ENCODE peak calls at places on chromosome 18, in nine cellular contexts. One of them, this sample, is unnamed.

GRCh38 chr18:45874501-45875184 is 49.2 kb downstream of the SIGLEC15 start:
- DNase-seq in epithelial cell of proximal tubule: no peak
- DNase-seq in heart left ventricle: no peak
- DNase-seq in esophagus muscularis mucosa: no peak
- DNase-seq in AG04449: no peak
- DNase-seq in Peyer's patch: peak; percentile 43
- DNase-seq in left ventricle myocardium inferior: no peak
- DNase-seq in AG09309: no peak
- DNase-seq in body of pancreas: no peak
- DNase-seq in this sample: no peak

GRCh38 chr18:421236-422155 is 79.0 kb downstream of the COLEC12 start:
- DNase-seq in body of pancreas: peak; percentile 33
- DNase-seq in AG09309: no peak
- DNase-seq in AG04449: no peak
- DNase-seq in esophagus muscularis mucosa: no peak
- DNase-seq in Peyer's patch: no peak
- DNase-seq in epithelial cell of proximal tubule: no peak
- DNase-seq in left ventricle myocardium inferior: no peak
- DNase-seq in heart left ventricle: no peak
- DNase-seq in this sample: no peak

GRCh38 chr18:2538236-2538635 is 33.1 kb downstream of the METTL4 start:
- DNase-seq in AG04449: no peak
- DNase-seq in left ventricle myocardium inferior: no peak
- DNase-seq in Peyer's patch: no peak
- DNase-seq in body of pancreas: no peak
- DNase-seq in heart left ventricle: no peak
- DNase-seq in epithelial cell of proximal tubule: no peak
- DNase-seq in esophagus muscularis mucosa: no peak
- DNase-seq in AG09309: no peak
- DNase-seq in this sample: no peak

GRCh38 chr18:22676423-22676822 is 256.7 kb upstream of the RBBP8 start:
- DNase-seq in AG09309: no peak
- DNase-seq in Peyer's patch: no peak
- DNase-seq in body of pancreas: no peak
- DNase-seq in esophagus muscularis mucosa: no peak
- DNase-seq in epithelial cell of proximal tubule: no peak
- DNase-seq in left ventricle myocardium inferior: no peak
- DNase-seq in AG04449: no peak
- DNase-seq in heart left ventricle: no peak
- DNase-seq in this sample: no peak

GRCh38 chr18:58670561-58671121 is 624 bp upstream of the MALT1 start:
- DNase-seq in Peyer's patch: no peak
- DNase-seq in heart left ventricle: no peak
- DNase-seq in AG09309: no peak
- DNase-seq in AG04449: no peak
- DNase-seq in left ventricle myocardium inferior: no peak
- DNase-seq in esophagus muscularis mucosa: no peak
- DNase-seq in body of pancreas: no peak
- DNase-seq in epithelial cell of proximal tubule: no peak
- DNase-seq in this sample: no peak

GRCh38 chr18:70450658-70451253 is 161.9 kb downstream of the SOCS6 start:
- DNase-seq in AG04449: no peak
- DNase-seq in AG09309: no peak
- DNase-seq in Peyer's patch: no peak
- DNase-seq in esophagus muscularis mucosa: no peak
- DNase-seq in heart left ventricle: no peak
- DNase-seq in left ventricle myocardium inferior: no peak
- DNase-seq in epithelial cell of proximal tubule: no peak
- DNase-seq in body of pancreas: no peak
- DNase-seq in this sample: no peak

GRCh38 chr18:75154259-75154658 is 54.7 kb downstream of the PTGR3 start:
- DNase-seq in heart left ventricle: no peak
- DNase-seq in left ventricle myocardium inferior: no peak
- DNase-seq in body of pancreas: no peak
- DNase-seq in AG04449: no peak
- DNase-seq in AG09309: no peak
- DNase-seq in esophagus muscularis mucosa: no peak
- DNase-seq in epithelial cell of proximal tubule: no peak
- DNase-seq in Peyer's patch: no peak
- DNase-seq in this sample: no peak

GRCh38 chr18:61591200-61591719 is 258.0 kb downstream of the CDH20 start:
- DNase-seq in esophagus muscularis mucosa: no peak
- DNase-seq in Peyer's patch: no peak
- DNase-seq in AG04449: no peak
- DNase-seq in heart left ventricle: no peak
- DNase-seq in body of pancreas: no peak
- DNase-seq in AG09309: no peak
- DNase-seq in epithelial cell of proximal tubule: no peak
- DNase-seq in left ventricle myocardium inferior: no peak
- DNase-seq in this sample: no peak

GRCh38 chr18:50218432-50219197 is 23.7 kb upstream of the MYO5B start:
- DNase-seq in Peyer's patch: peak; percentile 31
- DNase-seq in body of pancreas: peak; percentile 47
- DNase-seq in esophagus muscularis mucosa: no peak
- DNase-seq in left ventricle myocardium inferior: no peak
- DNase-seq in epithelial cell of proximal tubule: no peak
- DNase-seq in AG09309: no peak
- DNase-seq in AG04449: no peak
- DNase-seq in heart left ventricle: no peak
- DNase-seq in this sample: no peak

DNA sequence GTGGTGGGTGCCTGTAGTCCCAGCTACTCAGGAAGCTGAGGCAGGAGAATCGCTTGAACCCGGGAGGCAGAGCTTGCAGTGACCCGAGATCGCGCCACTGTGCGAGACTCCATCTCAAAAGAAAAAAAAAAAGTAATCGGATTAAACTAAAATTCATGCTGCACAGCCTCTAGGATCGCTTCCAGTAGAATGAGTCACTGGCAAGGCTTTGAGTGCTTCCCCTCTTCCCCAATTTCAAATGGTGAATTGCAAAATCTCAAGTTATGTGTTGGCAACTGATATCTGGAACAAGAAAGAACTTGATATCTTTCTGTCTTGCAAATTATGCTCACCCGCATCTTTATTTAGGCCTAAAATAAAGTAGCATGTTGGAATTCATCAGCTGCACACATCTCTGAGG is 12.6 kb downstream of the TTC39C start:
- DNase-seq in heart left ventricle: no peak
- DNase-seq in body of pancreas: peak; percentile 25
- DNase-seq in left ventricle myocardium inferior: peak; percentile 29
- DNase-seq in Peyer's patch: no peak
- DNase-seq in epithelial cell of proximal tubule: no peak
- DNase-seq in AG09309: peak; percentile 81
- DNase-seq in AG04449: peak; percentile 45
- DNase-seq in esophagus muscularis mucosa: no peak
- DNase-seq in this sample: no peak
- H3K4me3 ChIP-seq in heart left ventricle: no peak overlapping the region
- H3K4me3 ChIP-seq in body of pancreas: no peak overlapping the region
- H3K4me3 ChIP-seq in left ventricle myocardium inferior: no peak overlapping the region
- H3K4me3 ChIP-seq in Peyer's patch: no peak overlapping the region
- H3K4me3 ChIP-seq in epithelial cell of proximal tubule: no peak overlapping the region
- H3K4me3 ChIP-seq in AG09309: no peak overlapping the region
- H3K4me3 ChIP-seq in AG04449: no peak overlapping the region
- H3K4me3 ChIP-seq in esophagus muscularis mucosa: no peak overlapping the region
- H3K4me3 ChIP-seq in this sample: no peak overlapping the region

DNA sequence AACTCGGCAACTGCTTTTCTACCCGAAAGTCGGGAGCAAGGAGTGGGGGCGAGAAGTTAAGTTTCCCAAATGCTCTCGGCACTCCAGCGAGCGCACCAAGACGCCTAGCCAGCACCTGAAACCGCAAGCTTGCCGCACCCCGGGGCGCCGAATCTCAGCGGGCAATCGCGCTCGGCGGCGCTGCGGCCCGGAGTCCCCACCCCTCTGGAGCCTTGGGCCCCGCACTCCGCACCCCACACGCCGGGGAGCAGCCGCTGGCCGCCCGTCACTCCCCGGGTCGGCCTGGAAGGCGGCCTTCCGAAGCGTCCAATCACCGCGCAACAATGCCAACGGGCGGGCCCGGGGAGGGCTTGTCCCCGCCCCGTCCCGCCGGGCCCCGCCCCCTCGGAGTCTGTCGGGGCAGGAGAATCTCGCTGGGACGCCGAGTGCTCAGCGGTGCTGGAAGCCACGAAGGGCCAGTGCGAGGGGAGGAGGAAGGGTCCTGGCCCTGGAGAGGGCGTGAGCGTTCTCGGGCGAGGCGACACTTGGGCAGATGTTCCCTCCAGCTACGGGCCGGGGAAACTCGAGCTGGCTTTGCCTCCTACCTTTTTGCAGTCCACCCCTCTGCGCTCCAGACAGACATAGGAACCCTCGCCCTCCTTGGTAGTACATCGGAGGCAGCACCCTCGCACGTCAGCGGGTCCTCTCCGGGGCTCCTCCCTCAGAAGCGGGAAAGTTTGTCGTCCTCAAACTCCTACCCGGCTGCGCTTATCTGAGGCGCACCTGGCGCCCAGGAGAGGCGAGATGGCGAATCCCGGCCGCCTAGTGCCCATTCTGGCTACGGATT is 1.1 kb upstream of the ZBTB7C start:
- DNase-seq in AG04449: no peak
- DNase-seq in AG09309: no peak
- DNase-seq in body of pancreas: peak; percentile 89
- DNase-seq in Peyer's patch: peak; percentile 35
- DNase-seq in esophagus muscularis mucosa: peak; percentile 96
- DNase-seq in epithelial cell of proximal tubule: no peak
- DNase-seq in left ventricle myocardium inferior: peak; percentile 93
- DNase-seq in heart left ventricle: peak; percentile 91
- DNase-seq in this sample: no peak
- H3K4me3 ChIP-seq in AG04449: peak overlapping the region; percentile 66
- H3K4me3 ChIP-seq in AG09309: peak overlapping the region; percentile 66
- H3K4me3 ChIP-seq in body of pancreas: peak overlapping the region; percentile 81
- H3K4me3 ChIP-seq in Peyer's patch: peak overlapping the region; percentile 67
- H3K4me3 ChIP-seq in esophagus muscularis mucosa: peak overlapping the region; percentile 81
- H3K4me3 ChIP-seq in epithelial cell of proximal tubule: peak overlapping the region; percentile 75
- H3K4me3 ChIP-seq in left ventricle myocardium inferior: peak overlapping the region; percentile 84
- H3K4me3 ChIP-seq in heart left ventricle: peak overlapping the region; percentile 87
- H3K4me3 ChIP-seq in this sample: peak overlapping the region; percentile 43

GRCh38 chr18:79537758-79538157 is 141.8 kb upstream of the CTDP1 start:
- DNase-seq in AG09309: no peak
- DNase-seq in left ventricle myocardium inferior: no peak
- DNase-seq in AG04449: no peak
- DNase-seq in body of pancreas: no peak
- DNase-seq in esophagus muscularis mucosa: no peak
- DNase-seq in epithelial cell of proximal tubule: no peak
- DNase-seq in heart left ventricle: no peak
- DNase-seq in Peyer's patch: no peak
- DNase-seq in this sample: no peak
- H3K4me3 ChIP-seq in AG09309: no peak overlapping the region
- H3K4me3 ChIP-seq in left ventricle myocardium inferior: no peak overlapping the region
- H3K4me3 ChIP-seq in AG04449: no peak overlapping the region
- H3K4me3 ChIP-seq in body of pancreas: no peak overlapping the region
- H3K4me3 ChIP-seq in esophagus muscularis mucosa: no peak overlapping the region
- H3K4me3 ChIP-seq in epithelial cell of proximal tubule: no peak overlapping the region
- H3K4me3 ChIP-seq in heart left ventricle: no peak overlapping the region
- H3K4me3 ChIP-seq in Peyer's patch: no peak overlapping the region
- H3K4me3 ChIP-seq in this sample: no peak overlapping the region

GRCh38 chr18:35950628-35950982 is 21.9 kb upstream of the RMP24 start:
- DNase-seq in epithelial cell of proximal tubule: no peak
- DNase-seq in heart left ventricle: no peak
- DNase-seq in Peyer's patch: no peak
- DNase-seq in AG04449: no peak
- DNase-seq in AG09309: no peak
- DNase-seq in left ventricle myocardium inferior: no peak
- DNase-seq in esophagus muscularis mucosa: no peak
- DNase-seq in body of pancreas: no peak
- DNase-seq in this sample: no peak
- H3K4me3 ChIP-seq in epithelial cell of proximal tubule: peak overlapping the region; percentile 66
- H3K4me3 ChIP-seq in heart left ventricle: peak overlapping the region; percentile 69
- H3K4me3 ChIP-seq in Peyer's patch: peak overlapping the region; percentile 64
- H3K4me3 ChIP-seq in AG04449: no peak overlapping the region
- H3K4me3 ChIP-seq in AG09309: no peak overlapping the region
- H3K4me3 ChIP-seq in left ventricle myocardium inferior: peak overlapping the region; percentile 72
- H3K4me3 ChIP-seq in esophagus muscularis mucosa: peak overlapping the region; percentile 77
- H3K4me3 ChIP-seq in body of pancreas: peak overlapping the region; percentile 51
- H3K4me3 ChIP-seq in this sample: no peak overlapping the region

DNA sequence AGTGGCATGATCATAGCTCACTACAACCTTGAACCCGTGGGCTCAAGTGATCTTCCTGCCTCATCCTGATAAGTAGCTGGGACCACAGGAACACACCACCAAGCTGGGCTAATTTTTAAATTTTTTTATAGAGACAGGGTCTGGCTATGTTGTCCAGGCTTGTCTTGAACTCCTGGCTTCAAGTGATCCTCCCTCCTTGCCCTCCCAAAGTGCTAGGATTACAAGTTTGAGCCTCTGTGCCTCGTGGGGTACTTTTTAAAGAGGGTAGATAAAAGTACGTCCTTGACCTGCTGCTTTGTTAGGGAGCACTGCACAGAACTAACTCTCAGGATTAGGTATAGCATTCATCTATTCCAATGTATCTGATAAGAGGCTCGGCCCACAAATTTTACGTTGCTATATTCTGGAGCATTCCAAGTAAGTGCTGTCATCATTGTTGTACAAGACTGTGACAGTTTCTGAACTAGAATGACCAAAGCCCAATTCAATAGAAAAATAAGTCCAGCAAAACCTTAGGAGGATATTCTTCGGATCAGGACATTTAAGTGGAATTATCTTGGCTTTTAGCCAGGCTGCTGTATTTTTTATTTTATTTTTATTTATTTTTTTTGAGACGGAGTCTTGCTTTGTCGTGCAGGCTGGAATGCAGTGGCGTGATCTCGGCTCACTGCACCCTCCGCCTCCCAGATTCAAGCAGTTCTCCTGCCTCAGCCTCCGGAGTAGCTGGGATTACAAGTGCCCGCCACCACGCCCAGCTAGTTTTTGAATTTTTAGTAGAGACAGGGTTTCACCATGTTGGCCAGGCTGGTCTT is 4.1 kb downstream of the MTCL1 start:
- DNase-seq in AG04449: no peak
- DNase-seq in body of pancreas: no peak
- DNase-seq in esophagus muscularis mucosa: peak; percentile 82
- DNase-seq in AG09309: no peak
- DNase-seq in left ventricle myocardium inferior: no peak
- DNase-seq in heart left ventricle: no peak
- DNase-seq in epithelial cell of proximal tubule: no peak
- DNase-seq in Peyer's patch: no peak
- DNase-seq in this sample: no peak
- H3K4me3 ChIP-seq in AG04449: peak overlapping the region; percentile 86
- H3K4me3 ChIP-seq in body of pancreas: no peak overlapping the region
- H3K4me3 ChIP-seq in esophagus muscularis mucosa: no peak overlapping the region
- H3K4me3 ChIP-seq in AG09309: no peak overlapping the region
- H3K4me3 ChIP-seq in left ventricle myocardium inferior: no peak overlapping the region
- H3K4me3 ChIP-seq in heart left ventricle: no peak overlapping the region
- H3K4me3 ChIP-seq in epithelial cell of proximal tubule: no peak overlapping the region
- H3K4me3 ChIP-seq in Peyer's patch: no peak overlapping the region
- H3K4me3 ChIP-seq in this sample: no peak overlapping the region

This sample was measured in naive thymus-derived CD4-positive, alpha-beta T cell.